ENCODE peak calls at places on chromosomes 3 and 15, in seven cellular contexts. T is stomach, H is mesenchymal stem cell, Q is ascending aorta, G is aorta, V is cardiac muscle cell, L is GM23248. Y is an unnamed sample. For H3K36me3, the result is how much of the 10 kb centered on the place peaks cover.

GRCh38 chr3:142088522-142088921 is 60.8 kb downstream of the TFDP2 start:
- DNase-seq in V (peak), T (no peak), Q (no peak), L (peak), H (no peak), G (no peak), Y (no peak)

GRCh38 chr3:33442190-33442589 is 2.0 kb upstream of the UBP1 start:
- DNase-seq in T (no peak), Q (no peak), V (no peak), L (no peak), G (no peak), H (no peak), Y (no peak)

GRCh38 chr3:143313025-143313424 is 193.5 kb downstream of the CHST2 start:
- DNase-seq in L (no peak), V (no peak), H (no peak), T (no peak), G (no peak), Q (no peak), Y (no peak)

GRCh38 chr3:174409085-174409743 is 449.9 kb upstream of the NAALADL2 start:
- DNase-seq in L (no peak), G (no peak), H (no peak), T (no peak), V (no peak), Q (no peak), Y (peak)

GRCh38 chr3:192928720-192929119 is 11.1 kb upstream of the MB21D2 start:
- DNase-seq in L (no peak), Q (no peak), G (no peak), V (no peak), T (no peak), H (no peak), Y (no peak)

GRCh38 chr15:90674476-90674875 is 42.7 kb upstream of the BLM start:
- DNase-seq in V (no peak), G (no peak), T (no peak), H (no peak), Q (no peak), L (no peak), Y (no peak)

GRCh38 chr15:45637552-45638033 is 2.8 kb downstream of the SQOR start:
- DNase-seq in T (peak), G (peak), Q (peak), H (peak), L (peak), V (peak), Y (peak)

GRCh38 chr15:68195336-68196112 is 9.6 kb downstream of the CALML4 start:
- DNase-seq in Q (no peak), H (no peak), L (no peak), T (no peak), V (no peak), G (no peak), Y (no peak)

GRCh38 chr3:102810937-102811336 is 376.1 kb downstream of the ZPLD1 start:
- DNase-seq in V (no peak), G (no peak), T (no peak), H (no peak), Q (no peak), L (no peak), Y (no peak)

GRCh38 chr3:69368129-69368741 is 17.7 kb downstream of the FRMD4B start:
- DNase-seq in G (no peak), Q (no peak), T (no peak), H (peak), V (peak), L (no peak), Y (no peak)

GRCh38 chr3:127572735-127573134 is 17.8 kb downstream of the TPRA1 start:
- DNase-seq in G (no peak), H (no peak), L (no peak), T (no peak), Q (no peak), V (no peak), Y (peak)

GRCh38 chr3:127572186-127572585 is 18.3 kb downstream of the TPRA1 start:
- DNase-seq in T (no peak), V (no peak), H (no peak), G (no peak), L (no peak), Q (no peak), Y (peak)

GRCh38 chr3:127574880-127575878 is 15.4 kb downstream of the TPRA1 start:
- DNase-seq in G (peak), T (peak), L (peak), V (peak), Q (peak), H (peak), Y (peak)

GRCh38 chr3:127573916-127574315 is 16.6 kb downstream of the TPRA1 start:
- DNase-seq in G (no peak), Q (no peak), L (no peak), T (no peak), H (no peak), V (no peak), Y (peak)

DNA sequence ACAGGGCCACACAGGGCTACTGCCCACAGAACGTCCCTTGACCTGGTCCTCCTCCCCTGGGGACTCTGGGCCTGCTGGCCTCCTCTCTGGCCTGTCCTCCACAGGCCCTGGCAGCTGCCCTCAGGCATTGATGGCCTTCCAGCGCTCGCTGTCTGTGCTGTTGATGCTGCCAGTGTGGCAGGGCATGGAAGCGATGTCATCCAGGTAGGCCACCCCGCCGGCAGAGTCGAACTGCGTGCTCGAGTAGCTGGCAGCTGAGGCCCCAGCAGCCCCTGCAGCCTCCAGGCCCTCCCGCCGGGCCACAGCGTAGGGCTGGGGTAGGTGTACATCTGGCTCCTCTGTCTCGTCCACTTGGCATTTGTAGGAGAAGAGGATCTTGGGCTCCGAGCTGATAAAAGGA is 17.1 kb downstream of the TPRA1 start:
- DNase-seq in G (no peak), H (no peak), L (no peak), V (no peak), T (no peak), Q (no peak), Y (peak)
- H3K36me3 ChIP-seq in G (under half), H (half or more), L (under half), V (under half), T (half or more), Q (half or more), Y (under half)

DNA sequence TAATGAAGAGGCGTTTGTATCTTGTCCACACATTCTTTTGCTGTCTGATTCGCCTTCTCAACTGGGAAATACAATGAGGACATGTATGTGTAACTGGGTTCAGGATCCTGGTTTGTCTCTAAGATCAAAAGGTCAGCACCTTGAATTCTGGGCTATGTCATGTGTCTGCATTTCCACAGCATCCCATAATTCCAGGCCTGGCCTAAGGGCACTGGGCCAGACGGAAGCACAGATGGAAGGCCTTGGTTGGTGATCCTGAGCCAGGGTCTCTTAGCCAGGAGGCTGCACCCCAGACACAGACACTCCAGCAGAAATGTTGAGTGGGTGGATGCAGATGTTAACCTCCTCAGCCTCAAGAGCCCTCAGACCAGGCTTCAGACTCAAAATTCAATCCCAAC is 23.7 kb upstream of the HERC1 start:
- DNase-seq in G (no peak), V (no peak), T (no peak), L (no peak), Q (no peak), H (no peak), Y (no peak)
- H3K27ac ChIP-seq in G (no peak), V (peak), T (no peak), L (peak), Q (no peak), H (no peak), Y (no peak)

DNA sequence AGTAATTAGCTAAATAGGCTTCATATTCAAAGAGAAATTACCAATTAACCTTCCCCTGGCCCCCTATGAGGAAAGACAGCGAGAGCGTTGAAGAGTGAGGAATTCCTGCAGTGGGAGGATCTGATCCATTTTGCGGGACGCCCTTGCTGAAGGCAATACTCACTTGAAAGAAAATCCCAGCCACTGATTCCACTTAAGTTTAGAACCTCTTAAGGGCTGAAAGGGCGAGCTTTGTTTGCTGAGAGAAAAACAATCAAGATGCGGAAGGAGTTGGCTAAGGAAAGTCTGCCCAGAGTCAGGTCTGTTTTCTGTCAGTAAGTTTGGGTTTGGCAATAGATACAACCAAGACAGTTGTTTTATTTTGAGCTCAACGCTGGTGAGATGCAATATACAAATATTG is 102.8 kb upstream of the GBE1 start:
- DNase-seq in Q (no peak), H (peak), L (no peak), T (no peak), G (no peak), V (peak), Y (no peak)
- H3K4me3 ChIP-seq in Q (no peak), H (no peak), L (no peak), T (no peak), G (no peak), V (no peak), Y (no peak)

DNA sequence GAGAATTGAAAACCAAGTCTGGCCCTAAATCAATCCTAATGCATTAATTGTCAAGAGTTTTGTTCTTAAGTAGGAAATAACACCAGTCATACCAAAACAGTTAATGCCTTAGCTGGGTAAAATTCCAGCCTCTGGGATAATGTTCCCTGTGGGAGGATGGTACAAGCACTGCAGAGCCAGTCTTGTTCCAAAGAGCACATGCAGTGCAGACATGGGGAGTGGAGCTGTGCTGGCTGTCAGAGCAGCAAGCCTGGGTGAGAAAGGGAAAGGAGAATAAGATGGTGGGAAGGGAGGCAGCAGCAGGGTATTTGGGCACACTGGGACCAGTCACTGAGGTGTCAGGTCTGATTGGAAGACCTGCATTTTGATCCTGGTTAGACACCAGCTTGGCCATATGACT is 12.1 kb downstream of the ALAS1 start:
- DNase-seq in H (no peak), L (no peak), G (peak), T (no peak), Q (no peak), V (no peak), Y (no peak)
- H3K36me3 ChIP-seq in H (half or more), L (half or more), G (under half), T (half or more), Q (half or more), V (half or more), Y (half or more)

GRCh38 chr15:74326759-74327158 is 40.7 kb downstream of the CYP11A1 start:
- DNase-seq in V (no peak), Q (no peak), H (peak), G (no peak), L (no peak), T (no peak), Y (no peak)

GRCh38 chr15:74330861-74331408 is 36.5 kb downstream of the CYP11A1 start:
- DNase-seq in T (no peak), G (no peak), Q (no peak), H (no peak), L (no peak), V (no peak), Y (no peak)

GRCh38 chr15:74328331-74329056 is 39.0 kb downstream of the CYP11A1 start:
- DNase-seq in V (no peak), H (no peak), G (no peak), L (no peak), Q (no peak), T (no peak), Y (no peak)

GRCh38 chr15:74324714-74325113 is 42.7 kb downstream of the CYP11A1 start:
- DNase-seq in L (no peak), G (no peak), H (no peak), T (no peak), Q (no peak), V (no peak), Y (no peak)

DNA sequence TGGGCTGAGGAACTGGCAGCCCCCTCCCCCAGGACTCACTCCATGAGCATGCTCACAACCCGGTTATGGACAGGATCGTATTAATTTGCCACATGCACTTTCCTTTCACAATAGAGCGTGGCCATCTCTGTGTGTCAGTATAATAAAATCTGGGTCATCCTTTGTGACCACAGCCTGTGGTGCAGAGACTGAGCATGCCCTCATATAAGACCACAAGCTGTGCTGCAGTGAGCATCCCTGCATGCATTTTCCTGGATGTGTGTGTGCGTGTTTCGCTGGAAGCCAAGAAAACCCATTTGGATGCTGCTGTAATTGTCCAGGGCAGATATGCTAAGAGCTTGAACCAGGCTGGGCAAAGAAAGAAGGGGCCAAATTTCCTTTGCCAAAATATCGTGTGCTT is 39.7 kb downstream of the CYP11A1 start:
- DNase-seq in G (no peak), T (no peak), L (peak), H (no peak), Q (no peak), V (no peak), Y (no peak)
- H3K27ac ChIP-seq in G (no peak), T (no peak), L (no peak), H (no peak), Q (no peak), V (no peak), Y (no peak)

DNA sequence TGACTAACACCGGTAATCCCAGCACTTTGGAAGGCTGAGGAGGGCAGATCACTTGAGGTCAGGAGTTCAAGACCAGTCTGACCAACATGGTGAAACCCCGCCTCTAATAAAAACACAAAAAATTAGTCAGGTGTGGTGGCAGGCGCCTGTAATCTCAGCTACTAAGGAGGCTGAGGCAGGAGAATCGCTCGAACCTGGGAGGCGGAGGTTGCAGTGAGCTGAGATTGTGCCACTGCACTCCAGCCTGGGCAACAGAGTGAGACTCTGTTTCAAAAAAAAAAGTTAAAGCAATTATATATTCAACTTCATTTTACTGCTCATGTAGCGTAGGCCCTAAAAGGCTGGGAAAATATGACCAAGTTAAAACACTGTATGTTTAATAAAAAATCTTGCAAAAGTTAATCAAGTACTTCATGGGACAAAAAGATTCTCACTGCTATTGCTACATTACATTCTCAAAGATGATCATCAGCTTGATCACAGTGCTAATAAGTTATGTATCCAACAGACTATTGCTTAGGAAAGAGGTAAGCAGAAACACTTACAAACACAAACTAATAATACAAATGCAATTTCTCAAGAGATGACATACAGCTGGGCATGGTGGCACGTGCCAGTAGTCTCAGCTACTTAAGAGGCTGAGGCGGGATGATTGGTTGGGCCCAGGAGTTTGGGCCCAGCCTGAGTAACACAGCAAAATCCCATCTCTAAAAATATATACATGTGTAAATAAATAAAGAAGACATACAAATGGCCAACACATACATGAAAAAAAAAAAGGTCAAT is 2.7 kb downstream of the COPS2 start:
- DNase-seq in V (no peak), G (no peak), Q (no peak), L (peak), T (no peak), H (no peak), Y (no peak)
- H3K4me3 ChIP-seq in V (no peak), G (no peak), Q (no peak), L (peak), T (no peak), H (peak), Y (no peak)

GRCh38 chr3:185896565-185896964 is 41.2 kb downstream of the TRA2B start:
- DNase-seq in Q (no peak), V (peak), L (no peak), G (no peak), T (no peak), H (no peak), Y (no peak)
- H3K36me3 ChIP-seq in Q (under half), V (under half), L (under half), G (under half), T (under half), H (under half), Y (under half)

GRCh38 chr3:171190668-171191067 is 164.1 kb upstream of the SLC2A2 start:
- DNase-seq in V (no peak), Q (no peak), T (no peak), L (peak), G (no peak), H (no peak), Y (no peak)

GRCh38 chr3:171192176-171192854 is 165.8 kb upstream of the SLC2A2 start:
- DNase-seq in Q (no peak), L (peak), V (peak), H (peak), G (no peak), T (no peak), Y (peak)

GRCh38 chr3:171194965-171195364 is 168.4 kb upstream of the SLC2A2 start:
- DNase-seq in Q (no peak), H (no peak), L (no peak), G (no peak), V (no peak), T (no peak), Y (no peak)

GRCh38 chr3:171195686-171196085 is 169.2 kb upstream of the SLC2A2 start:
- DNase-seq in T (no peak), Q (no peak), H (no peak), L (no peak), V (peak), G (no peak), Y (peak)

GRCh38 chr3:171193693-171194092 is 167.2 kb upstream of the SLC2A2 start:
- DNase-seq in G (no peak), V (no peak), H (no peak), T (no peak), Q (no peak), L (no peak), Y (no peak)
- H3K27ac ChIP-seq in G (no peak), V (no peak), H (no peak), T (no peak), Q (no peak), L (no peak), Y (no peak)

DNA sequence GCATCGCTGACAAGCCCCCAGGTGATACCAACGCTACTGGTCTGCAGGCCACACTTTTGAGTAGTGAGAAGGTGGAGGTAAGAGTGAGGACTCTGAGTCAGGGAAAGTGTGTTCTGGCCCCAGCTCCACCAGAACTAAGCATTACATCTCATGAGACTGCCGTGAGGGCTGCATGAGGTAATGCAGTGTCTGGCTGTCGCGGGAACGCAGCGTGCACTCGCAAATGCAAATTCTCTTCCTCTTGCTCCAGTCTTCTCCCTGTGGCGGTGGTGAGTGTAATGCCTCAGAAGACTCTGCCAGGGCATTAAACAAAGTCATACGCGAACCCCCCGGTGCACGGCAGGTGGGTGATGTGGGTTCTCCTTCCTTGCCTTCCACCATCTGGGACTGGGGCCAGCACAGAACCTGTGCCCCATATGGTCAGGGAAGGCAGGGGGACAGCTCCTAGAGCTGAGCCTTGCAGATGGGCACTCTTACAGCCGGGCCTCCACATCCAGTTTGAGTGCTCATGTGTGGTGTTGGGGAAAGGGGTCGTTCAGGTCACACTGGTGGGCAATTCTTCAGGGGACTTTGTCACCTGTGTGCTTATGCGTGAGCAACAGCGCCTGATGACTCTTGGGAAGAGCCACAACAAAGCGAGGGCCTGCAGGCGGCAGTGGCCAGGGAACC is 175.8 kb downstream of the XXYLT1 start:
- DNase-seq in H (no peak), L (no peak), V (no peak), G (peak), Q (no peak), T (no peak), Y (peak)
- H3K4me3 ChIP-seq in H (no peak), L (no peak), V (no peak), G (no peak), Q (no peak), T (no peak), Y (no peak)

DNA sequence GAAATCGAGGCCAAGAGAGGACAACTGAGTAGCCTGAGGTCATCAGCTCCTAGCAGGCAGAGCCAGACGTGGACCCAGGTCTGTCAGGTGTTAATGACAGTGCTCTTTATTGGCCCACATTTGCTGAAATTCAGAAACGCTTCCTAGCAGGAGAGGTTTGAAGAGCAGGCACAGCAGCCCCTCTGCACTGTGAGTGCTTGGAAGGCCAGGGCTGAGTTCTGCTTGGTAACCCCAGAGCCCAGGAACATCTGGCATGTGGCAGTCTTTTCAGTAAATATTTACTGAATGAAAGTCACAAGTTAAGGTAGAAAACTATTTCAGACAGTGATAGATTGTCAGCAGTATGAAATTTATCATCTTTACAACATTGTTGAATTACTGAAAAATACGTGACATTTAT is 102.4 kb downstream of the PLCL2 start:
- DNase-seq in L (no peak), Q (no peak), H (no peak), G (no peak), V (no peak), T (no peak), Y (no peak)
- H3K36me3 ChIP-seq in L (under half), Q (under half), H (under half), G (under half), V (under half), T (under half), Y (under half)

Y was measured in osteoblast.